ENCODE peak calls at places on chromosome 13, in five cellular contexts. One of them, this sample, is unnamed.
A peak's percentile ranks its signal among the peaks of the same experiment; 100 is the strongest.

GRCh38 chr13:32021785-32022184 is 9.8 kb upstream of the FRY start:
- DNase-seq in spleen: no peak
- DNase-seq in tibial nerve: no peak
- DNase-seq in IMR-90: no peak
- DNase-seq in stomach: no peak
- DNase-seq in this sample: no peak

GRCh38 chr13:49108204-49108603 is 111.9 kb upstream of the MLNR start:
- DNase-seq in spleen: no peak
- DNase-seq in IMR-90: no peak
- DNase-seq in stomach: no peak
- DNase-seq in tibial nerve: no peak
- DNase-seq in this sample: no peak

GRCh38 chr13:113048766-113049165 is 56.8 kb upstream of the F7 start:
- DNase-seq in tibial nerve: no peak
- DNase-seq in spleen: peak; percentile 41
- DNase-seq in IMR-90: no peak
- DNase-seq in stomach: no peak
- DNase-seq in this sample: no peak

GRCh38 chr13:107192289-107192688 is 624.4 kb upstream of the ARGLU1 start:
- DNase-seq in tibial nerve: no peak
- DNase-seq in spleen: no peak
- DNase-seq in stomach: peak; percentile 37
- DNase-seq in IMR-90: peak; percentile 43
- DNase-seq in this sample: no peak

GRCh38 chr13:19959141-19959830 is 759 bp downstream of the ZMYM2 start:
- DNase-seq in stomach: peak; percentile 51
- DNase-seq in tibial nerve: peak; percentile 21
- DNase-seq in spleen: peak; percentile 94
- DNase-seq in IMR-90: peak; percentile 39
- DNase-seq in this sample: peak; percentile 42

GRCh38 chr13:33761744-33762143 is 56.2 kb upstream of the RFC3 start:
- DNase-seq in stomach: no peak
- DNase-seq in spleen: no peak
- DNase-seq in IMR-90: no peak
- DNase-seq in tibial nerve: no peak
- DNase-seq in this sample: no peak

GRCh38 chr13:73341748-73342147 is 282.9 kb downstream of the KLF5 start:
- DNase-seq in tibial nerve: no peak
- DNase-seq in spleen: no peak
- DNase-seq in IMR-90: peak; percentile 44
- DNase-seq in stomach: no peak
- DNase-seq in this sample: no peak

GRCh38 chr13:33583398-33583797 is 234.6 kb upstream of the RFC3 start:
- DNase-seq in IMR-90: no peak
- DNase-seq in tibial nerve: no peak
- DNase-seq in stomach: no peak
- DNase-seq in spleen: no peak
- DNase-seq in this sample: no peak

GRCh38 chr13:61040180-61040579 is 375.5 kb downstream of the PCDH20 start:
- DNase-seq in tibial nerve: no peak
- DNase-seq in IMR-90: no peak
- DNase-seq in spleen: no peak
- DNase-seq in stomach: no peak
- DNase-seq in this sample: no peak

GRCh38 chr13:62931901-62932883 is 1516.5 kb upstream of the PCDH20 start:
- DNase-seq in tibial nerve: no peak
- DNase-seq in spleen: no peak
- DNase-seq in stomach: no peak
- DNase-seq in IMR-90: peak; percentile 68
- DNase-seq in this sample: no peak

GRCh38 chr13:35349673-35350278 is 126.7 kb downstream of the MAB21L1 start:
- DNase-seq in stomach: no peak
- DNase-seq in tibial nerve: no peak
- DNase-seq in spleen: no peak
- DNase-seq in IMR-90: no peak
- DNase-seq in this sample: peak; percentile 7

GRCh38 chr13:102055116-102055515 is 346.7 kb downstream of the FGF14 start:
- DNase-seq in tibial nerve: no peak
- DNase-seq in stomach: no peak
- DNase-seq in IMR-90: no peak
- DNase-seq in spleen: no peak
- DNase-seq in this sample: no peak

GRCh38 chr13:40445557-40445990 is 220.9 kb downstream of the FOXO1 start:
- DNase-seq in stomach: peak; percentile 34
- DNase-seq in IMR-90: no peak
- DNase-seq in tibial nerve: no peak
- DNase-seq in spleen: peak; percentile 96
- DNase-seq in this sample: peak; percentile 29

GRCh38 chr13:100156786-100157185 is 67.9 kb downstream of the PCCA start:
- DNase-seq in stomach: no peak
- DNase-seq in tibial nerve: no peak
- DNase-seq in spleen: no peak
- DNase-seq in IMR-90: no peak
- DNase-seq in this sample: no peak

GRCh38 chr13:45718063-45718462 is 15.9 kb downstream of the CBY2 start:
- DNase-seq in spleen: no peak
- DNase-seq in stomach: no peak
- DNase-seq in IMR-90: peak; percentile 14
- DNase-seq in tibial nerve: no peak
- DNase-seq in this sample: no peak

GRCh38 chr13:24355103-24355502 is 45.7 kb downstream of the C1QTNF9 start:
- DNase-seq in stomach: no peak
- DNase-seq in spleen: no peak
- DNase-seq in IMR-90: no peak
- DNase-seq in tibial nerve: no peak
- DNase-seq in this sample: no peak

GRCh38 chr13:47081246-47081645 is 184.4 kb upstream of the HTR2A start:
- DNase-seq in spleen: no peak
- DNase-seq in stomach: no peak
- DNase-seq in tibial nerve: no peak
- DNase-seq in IMR-90: no peak
- DNase-seq in this sample: no peak

GRCh38 chr13:44842158-44842557 is 147.1 kb downstream of the NUFIP1 start:
- DNase-seq in stomach: no peak
- DNase-seq in IMR-90: peak; percentile 81
- DNase-seq in spleen: no peak
- DNase-seq in tibial nerve: no peak
- DNase-seq in this sample: no peak

GRCh38 chr13:34654203-34654602 is 287.9 kb upstream of the NBEA start:
- DNase-seq in spleen: no peak
- DNase-seq in tibial nerve: no peak
- DNase-seq in stomach: no peak
- DNase-seq in IMR-90: no peak
- DNase-seq in this sample: no peak

GRCh38 chr13:83056269-83056668 is 826.0 kb downstream of the SLITRK1 start:
- DNase-seq in stomach: no peak
- DNase-seq in IMR-90: no peak
- DNase-seq in tibial nerve: no peak
- DNase-seq in spleen: no peak
- DNase-seq in this sample: no peak

GRCh38 chr13:50914848-50915247 is 5.3 kb downstream of the RNASEH2B start:
- DNase-seq in tibial nerve: no peak
- DNase-seq in stomach: no peak
- DNase-seq in IMR-90: peak; percentile 52
- DNase-seq in spleen: no peak
- DNase-seq in this sample: no peak

GRCh38 chr13:50917572-50917971 is 8.0 kb downstream of the RNASEH2B start:
- DNase-seq in IMR-90: no peak
- DNase-seq in spleen: no peak
- DNase-seq in stomach: no peak
- DNase-seq in tibial nerve: no peak
- DNase-seq in this sample: no peak

GRCh38 chr13:50914301-50914700 is 4.7 kb downstream of the RNASEH2B start:
- DNase-seq in IMR-90: no peak
- DNase-seq in tibial nerve: no peak
- DNase-seq in stomach: no peak
- DNase-seq in spleen: no peak
- DNase-seq in this sample: no peak

GRCh38 chr13:50916701-50917184 is 7.2 kb downstream of the RNASEH2B start:
- DNase-seq in spleen: no peak
- DNase-seq in stomach: no peak
- DNase-seq in tibial nerve: no peak
- DNase-seq in IMR-90: no peak
- DNase-seq in this sample: peak; percentile 11

DNA sequence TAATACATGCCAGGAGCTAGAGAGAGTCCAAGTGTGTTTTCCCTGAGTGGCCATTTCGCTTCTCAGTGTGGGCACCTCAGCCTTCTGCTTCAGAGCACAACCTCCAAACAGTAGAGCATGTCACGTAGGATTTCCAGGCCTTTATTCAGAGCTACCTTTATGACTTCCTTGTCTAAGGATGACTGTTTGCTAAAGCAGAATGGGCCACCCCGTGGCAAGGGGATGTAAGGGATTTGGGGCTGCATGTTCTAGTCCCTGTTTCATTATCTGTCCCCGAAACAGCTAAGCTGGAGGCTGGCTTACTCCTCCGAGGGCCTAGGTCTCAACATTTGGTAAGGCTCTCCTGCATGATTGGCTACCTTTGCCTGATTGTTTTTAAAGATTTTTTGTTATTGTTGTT is 6.0 kb downstream of the RNASEH2B start:
- DNase-seq in spleen: no peak
- DNase-seq in stomach: no peak
- DNase-seq in IMR-90: no peak
- DNase-seq in tibial nerve: no peak
- DNase-seq in this sample: no peak
- TF ChIP-seq POLR2A in spleen: no peak
- TF ChIP-seq POLR2A in stomach: no peak
- TF ChIP-seq POLR2A in IMR-90: no peak
- TF ChIP-seq POLR2A in tibial nerve: no peak
- TF ChIP-seq POLR2A in this sample: no peak

GRCh38 chr13:28411859-28412353 is 83.0 kb downstream of the FLT1 start:
- DNase-seq in tibial nerve: no peak
- DNase-seq in spleen: no peak
- DNase-seq in stomach: no peak
- DNase-seq in IMR-90: peak; percentile 31
- DNase-seq in this sample: no peak
- TF ChIP-seq POLR2A in tibial nerve: no peak
- TF ChIP-seq POLR2A in spleen: no peak
- TF ChIP-seq POLR2A in stomach: no peak
- TF ChIP-seq POLR2A in IMR-90: no peak
- TF ChIP-seq POLR2A in this sample: no peak

GRCh38 chr13:43785681-43786471 is 896 bp downstream of the ENOX1 start:
- DNase-seq in tibial nerve: peak; percentile 51
- DNase-seq in IMR-90: peak; percentile 63
- DNase-seq in stomach: peak; percentile 70
- DNase-seq in spleen: peak; percentile 78
- DNase-seq in this sample: peak; percentile 67
- TF ChIP-seq POLR2A in tibial nerve: no peak
- TF ChIP-seq POLR2A in IMR-90: no peak
- TF ChIP-seq POLR2A in stomach: no peak
- TF ChIP-seq POLR2A in spleen: no peak
- TF ChIP-seq POLR2A in this sample: no peak

GRCh38 chr13:110712849-110713641 is 455 bp upstream of the ING1 start:
- DNase-seq in stomach: peak; percentile 99
- DNase-seq in tibial nerve: peak; percentile 98
- DNase-seq in spleen: peak; percentile 100
- DNase-seq in IMR-90: peak; percentile 100
- DNase-seq in this sample: peak; percentile 100
- TF ChIP-seq POLR2A in stomach: peak; percentile 98
- TF ChIP-seq POLR2A in tibial nerve: peak; percentile 93
- TF ChIP-seq POLR2A in spleen: peak; percentile 97
- TF ChIP-seq POLR2A in IMR-90: peak; percentile 100
- TF ChIP-seq POLR2A in this sample: peak; percentile 99

GRCh38 chr13:103517066-103517767 is 451.0 kb upstream of the SLC10A2 start:
- DNase-seq in stomach: no peak
- DNase-seq in IMR-90: no peak
- DNase-seq in spleen: no peak
- DNase-seq in tibial nerve: no peak
- DNase-seq in this sample: no peak
- TF ChIP-seq POLR2A in stomach: no peak
- TF ChIP-seq POLR2A in IMR-90: no peak
- TF ChIP-seq POLR2A in spleen: no peak
- TF ChIP-seq POLR2A in tibial nerve: no peak
- TF ChIP-seq POLR2A in this sample: no peak

GRCh38 chr13:91355099-91355825 is 7.8 kb downstream of the MIR17HG start:
- DNase-seq in IMR-90: no peak
- DNase-seq in spleen: no peak
- DNase-seq in stomach: no peak
- DNase-seq in tibial nerve: no peak
- DNase-seq in this sample: no peak
- TF ChIP-seq POLR2A in IMR-90: no peak
- TF ChIP-seq POLR2A in spleen: no peak
- TF ChIP-seq POLR2A in stomach: no peak
- TF ChIP-seq POLR2A in tibial nerve: no peak
- TF ChIP-seq POLR2A in this sample: no peak